ENCODE peak calls at places on chromosomes 2 and 18, in four cellular contexts. W, A, V and G are unnamed samples.

GRCh38 chr2:148660999-148661398 is 16.4 kb downstream of the EPC2 start:
- DNase-seq in V (no peak), W (no peak), A (no peak), G (peak; percentile 51)

GRCh38 chr2:5981241-5982055 is 289.3 kb downstream of the SOX11 start:
- DNase-seq in W (no peak), A (peak; percentile 31), V (peak; percentile 89), G (no peak)

GRCh38 chr2:151762694-151763093 is 28.4 kb upstream of the NEB start:
- DNase-seq in W (no peak), V (no peak), A (no peak), G (no peak)

GRCh38 chr2:60595953-60596352 is 42.5 kb upstream of the BCL11A start:
- DNase-seq in A (no peak), W (no peak), V (no peak), G (no peak)

GRCh38 chr18:35697869-35698268 is 116.3 kb downstream of the GALNT1 start:
- DNase-seq in A (no peak), W (no peak), V (no peak), G (no peak)

GRCh38 chr2:237833546-237833945 is 25.9 kb upstream of the RAMP1 start:
- DNase-seq in A (no peak), W (no peak), V (no peak), G (peak; percentile 9)

GRCh38 chr18:75483662-75484061 is 56.2 kb upstream of the SMIM21 start:
- DNase-seq in V (no peak), W (no peak), A (no peak), G (no peak)

GRCh38 chr18:66317243-66318090 is 286.4 kb downstream of the CDH19 start:
- DNase-seq in W (no peak), V (no peak), A (no peak), G (no peak)

GRCh38 chr2:14910659-14911058 is 278.1 kb downstream of the LRATD1 start:
- DNase-seq in A (no peak), W (no peak), V (no peak), G (no peak)

GRCh38 chr18:24492445-24492844 is 32.0 kb downstream of the HRH4 start:
- DNase-seq in W (no peak), A (no peak), V (no peak), G (no peak)